ENCODE peak calls at places on chromosomes 2 and 18, in seven cellular contexts. M is activated T-helper 1 cell treated with Interleukin-2 at 50 U/mL for 16 hours, K is activated gamma-delta T cell, T is NCI-H1092 treated with DMSO at 0.1 percent for 48 hours, U is NT2/D1, O is anterior cingulate cortex, Z is ELR. P is an unnamed sample.

GRCh38 chr2:231181848-231182247 is 16.6 kb upstream of the ARMC9 start:
- DNase-seq in O (peak), T (no peak), U (no peak), Z (peak), M (no peak), K (no peak), P (no peak)

GRCh38 chr2:3959372-3959771 is 256.0 kb downstream of the DCDC2C start:
- DNase-seq in Z (peak), T (peak), M (no peak), U (peak), K (no peak), O (no peak), P (no peak)

GRCh38 chr2:233428008-233428407 is 73.7 kb downstream of the DGKD start:
- DNase-seq in K (no peak), U (no peak), O (no peak), Z (no peak), T (no peak), M (no peak), P (no peak)

GRCh38 chr2:230874876-230875275 is 10.1 kb downstream of the ITM2C start:
- DNase-seq in Z (no peak), O (no peak), T (no peak), U (no peak), K (no peak), M (no peak), P (no peak)

GRCh38 chr2:53087282-53087882 is 680.2 kb upstream of the CHAC2 start:
- DNase-seq in K (no peak), Z (peak), M (no peak), U (no peak), O (no peak), T (no peak), P (no peak)

GRCh38 chr18:75048776-75049454 is 160.0 kb downstream of the PTGR3 start:
- DNase-seq in U (no peak), M (no peak), Z (no peak), T (no peak), K (no peak), O (no peak), P (no peak)

GRCh38 chr2:199364153-199364552 is 93.6 kb downstream of the SATB2 start:
- DNase-seq in O (no peak), T (peak), Z (no peak), M (no peak), U (no peak), K (no peak), P (no peak)

GRCh38 chr2:12766421-12766879 is 49.7 kb downstream of the TRIB2 start:
- DNase-seq in Z (peak), O (peak), T (no peak), K (no peak), M (no peak), U (no peak), P (no peak)

GRCh38 chr2:231710751-231711676 is 2.7 kb downstream of the PTMA start:
- DNase-seq in M (no peak), U (no peak), O (no peak), Z (peak), K (no peak), T (no peak), P (no peak)

GRCh38 chr2:238698451-238699306 is 149.2 kb upstream of the TWIST2 start:
- DNase-seq in K (no peak), U (no peak), M (no peak), T (no peak), Z (no peak), O (no peak), P (no peak)

GRCh38 chr2:50773533-50773932 is 258.4 kb downstream of the NRXN1 start:
- DNase-seq in K (no peak), U (no peak), M (no peak), O (no peak), Z (no peak), T (no peak), P (no peak)

GRCh38 chr2:231716641-231717280 is 8.4 kb downstream of the PTMA start:
- DNase-seq in U (no peak), K (no peak), Z (peak), M (no peak), T (no peak), O (no peak), P (no peak)

GRCh38 chr2:43169091-43169936 is 57.1 kb downstream of the ZFP36L2 start:
- DNase-seq in M (no peak), Z (no peak), T (no peak), O (no peak), U (no peak), K (no peak), P (no peak)

GRCh38 chr2:88170472-88170892 is 336 bp downstream of the THNSL2 start:
- DNase-seq in Z (peak), O (peak), M (no peak), K (no peak), U (no peak), T (no peak), P (no peak)

GRCh38 chr2:21261591-21261990 is 137.8 kb downstream of the TDRD15 start:
- DNase-seq in U (no peak), M (no peak), Z (no peak), K (no peak), O (no peak), T (no peak), P (no peak)

GRCh38 chr2:36459725-36460137 is 104.2 kb downstream of the CRIM1 start:
- DNase-seq in U (peak), Z (peak), K (no peak), O (no peak), M (no peak), T (peak), P (no peak)

GRCh38 chr2:116513991-116514390 is 1300.5 kb upstream of the DDX18 start:
- DNase-seq in M (no peak), U (no peak), K (no peak), T (no peak), Z (no peak), O (no peak), P (no peak)

P was measured in activated effector memory CD4-positive, alpha-beta T cell treated with Interleukin-2 at 50 U/mL for 16 hours.